ENCODE peak calls at places on chromosomes 1 and 21, in seven cellular contexts. K is omental fat pad, T is endothelial cell, U is progenitor cell of endocrine pancreas, S is Calu3, C is right atrium auricular region, Z is fibroblast of lung. W is an unnamed sample.

GRCh38 chr1:111603979-111604378 is 15.6 kb upstream of the RAP1A start:
- DNase-seq in U (no peak), C (no peak), Z (no peak), K (no peak), T (no peak), S (no peak), W (no peak)

GRCh38 chr21:45725844-45726200 is 82.3 kb downstream of the PCBP3 start:
- DNase-seq in S (no peak), T (no peak), U (no peak), K (no peak), Z (no peak), C (no peak), W (no peak)

GRCh38 chr1:32128479-32128878 is 20.6 kb downstream of the KPNA6 start:
- DNase-seq in Z (no peak), S (no peak), U (no peak), C (no peak), K (no peak), T (no peak), W (no peak)

GRCh38 chr1:211133393-211133840 is 531 bp downstream of the KCNH1 start:
- DNase-seq in Z (peak), S (no peak), C (no peak), T (peak), K (no peak), U (no peak), W (no peak)

GRCh38 chr1:6634278-6635052 is 9.8 kb downstream of the THAP3 start:
- DNase-seq in T (peak), S (peak), C (no peak), K (no peak), U (peak), Z (peak), W (no peak)

GRCh38 chr1:159925713-159926066 is 383 bp upstream of the TAGLN2 start:
- DNase-seq in K (no peak), Z (no peak), C (peak), S (peak), T (no peak), U (no peak), W (no peak)

GRCh38 chr21:39065912-39066311 is 117.3 kb downstream of the PSMG1 start:
- DNase-seq in Z (peak), C (no peak), U (no peak), T (no peak), K (no peak), S (no peak), W (no peak)

GRCh38 chr1:217917277-217917887 is 286.2 kb downstream of the SPATA17 start:
- DNase-seq in T (no peak), Z (no peak), S (no peak), K (no peak), C (no peak), U (no peak), W (no peak)

GRCh38 chr1:118338991-118339390 is 154.0 kb upstream of the SPAG17 start:
- DNase-seq in T (no peak), K (no peak), C (no peak), S (no peak), U (no peak), Z (peak), W (no peak)

GRCh38 chr1:66331641-66332523 is 202.1 kb upstream of the SGIP1 start:
- DNase-seq in U (no peak), K (no peak), T (peak), Z (peak), S (peak), C (peak), W (peak)

GRCh38 chr1:17958704-17959103 is 148.9 kb upstream of the IGSF21 start:
- DNase-seq in U (no peak), S (no peak), C (no peak), K (no peak), T (no peak), Z (no peak), W (no peak)

GRCh38 chr1:21547876-21548275 is 38.7 kb downstream of the ALPL start:
- DNase-seq in C (no peak), U (no peak), S (no peak), K (no peak), T (no peak), Z (no peak), W (no peak)

GRCh38 chr21:45995686-45996179 is 14.2 kb downstream of the COL6A1 start:
- DNase-seq in T (peak), K (no peak), S (peak), C (peak), U (no peak), Z (no peak), W (no peak)

GRCh38 chr1:162396201-162396906 is 14.8 kb downstream of the C1orf226 start:
- DNase-seq in U (no peak), S (no peak), K (no peak), Z (no peak), T (no peak), C (no peak), W (no peak)

GRCh38 chr1:234782057-234782800 is 172.3 kb upstream of the IRF2BP2 start:
- DNase-seq in K (no peak), T (no peak), Z (peak), S (no peak), U (no peak), C (peak), W (no peak)

GRCh38 chr1:151547119-151547899 is 7.2 kb downstream of the TUFT1 start:
- DNase-seq in C (peak), T (peak), Z (peak), U (no peak), S (peak), K (no peak), W (peak)

GRCh38 chr1:1024421-1025415 is 4.8 kb downstream of the AGRN start:
- DNase-seq in U (peak), Z (peak), T (no peak), S (peak), K (no peak), C (no peak), W (no peak)

GRCh38 chr21:16709866-16710550 is 802.8 kb upstream of the CXADR start:
- DNase-seq in C (no peak), Z (peak), U (no peak), T (no peak), K (no peak), S (no peak), W (no peak)

GRCh38 chr1:206986402-206986801 is 16.1 kb upstream of the FCAMR start:
- DNase-seq in Z (no peak), C (no peak), S (no peak), U (no peak), T (no peak), K (no peak), W (no peak)

GRCh38 chr1:22796642-22797041 is 86.0 kb downstream of the EPHB2 start:
- DNase-seq in C (no peak), Z (no peak), S (no peak), T (no peak), U (no peak), K (no peak), W (no peak)

GRCh38 chr1:205274041-205274691 is 46.4 kb downstream of the TMCC2 start:
- DNase-seq in U (no peak), S (no peak), Z (no peak), T (no peak), C (no peak), K (no peak), W (no peak)

GRCh38 chr1:39639333-39640130 is at the start of gene HEYL:
- DNase-seq in K (no peak), C (peak), U (peak), S (peak), T (peak), Z (peak), W (no peak)
- TF ChIP-seq CTCF in K (no peak), C (no peak), U (peak), S (no peak), T (no peak), Z (peak), W (no peak)

DNA sequence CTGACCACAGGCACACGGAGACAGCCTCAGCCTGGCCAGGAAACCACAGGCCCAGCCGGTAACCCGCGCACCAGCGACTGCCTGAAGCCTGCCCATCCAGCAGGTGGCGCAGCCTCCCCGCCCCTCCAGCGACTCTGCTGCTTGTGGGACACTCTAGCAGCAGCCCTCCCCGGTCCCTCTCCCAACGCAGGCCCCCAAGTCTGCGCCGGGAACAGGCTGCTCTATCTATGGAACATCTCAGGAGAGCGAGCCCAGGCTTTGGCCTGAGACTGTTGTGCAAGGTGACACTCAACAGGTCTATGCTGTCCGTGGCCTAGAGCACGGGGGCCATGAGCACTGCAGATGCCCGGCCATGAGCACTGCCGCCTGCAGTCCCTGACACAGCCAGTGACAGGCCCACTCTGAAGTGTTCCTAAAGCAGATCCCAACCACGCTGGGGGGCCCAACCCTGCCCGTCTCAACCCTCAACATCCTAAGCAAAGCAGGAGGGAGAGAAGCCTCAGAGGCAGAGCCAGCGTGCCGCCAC is 28.4 kb downstream of the WDR4 start:
- DNase-seq in T (peak), Z (no peak), K (no peak), U (no peak), C (no peak), S (peak), W (no peak)
- TF ChIP-seq CTCF in T (peak), Z (no peak), K (no peak), U (peak), C (no peak), S (peak), W (peak)

GRCh38 chr1:33430751-33431593 is at the start of gene PHC2:
- DNase-seq in U (peak), Z (peak), K (peak), T (peak), S (peak), C (peak), W (peak)
- TF ChIP-seq CTCF in U (peak), Z (no peak), K (no peak), T (peak), S (no peak), C (no peak), W (peak)

GRCh38 chr1:53659436-53659835 is 79.5 kb downstream of the GLIS1 start:
- DNase-seq in Z (no peak), U (no peak), C (no peak), S (no peak), K (no peak), T (no peak), W (no peak)

GRCh38 chr1:53658489-53659230 is 80.3 kb downstream of the GLIS1 start:
- DNase-seq in C (no peak), T (no peak), Z (no peak), U (no peak), S (no peak), K (no peak), W (no peak)

GRCh38 chr1:53661496-53661895 is 77.5 kb downstream of the GLIS1 start:
- DNase-seq in K (no peak), C (no peak), U (no peak), Z (no peak), T (no peak), S (no peak), W (no peak)

GRCh38 chr1:53662951-53663350 is 76.0 kb downstream of the GLIS1 start:
- DNase-seq in T (no peak), U (no peak), C (no peak), S (no peak), K (no peak), Z (no peak), W (no peak)

GRCh38 chr1:53660666-53661065 is 78.3 kb downstream of the GLIS1 start:
- DNase-seq in T (no peak), S (no peak), U (no peak), Z (no peak), K (no peak), C (no peak), W (no peak)
- TF ChIP-seq CTCF in T (no peak), S (no peak), U (no peak), Z (no peak), K (no peak), C (no peak), W (no peak)

GRCh38 chr1:60898413-60898812 is 183.9 kb upstream of the NFIA start:
- DNase-seq in S (no peak), Z (no peak), U (no peak), T (no peak), C (no peak), K (no peak), W (no peak)
- TF ChIP-seq CTCF in S (no peak), Z (no peak), U (no peak), T (no peak), C (no peak), K (no peak), W (no peak)

GRCh38 chr1:92315766-92316413 is 17.0 kb downstream of the RPAP2 start:
- DNase-seq in T (no peak), U (no peak), S (no peak), K (no peak), C (no peak), Z (no peak), W (no peak)

GRCh38 chr1:92314024-92314423 is 15.2 kb downstream of the RPAP2 start:
- DNase-seq in Z (no peak), T (no peak), C (no peak), U (no peak), K (no peak), S (no peak), W (no peak)

GRCh38 chr1:92306020-92306419 is 7.2 kb downstream of the RPAP2 start:
- DNase-seq in Z (no peak), T (no peak), C (no peak), K (no peak), U (no peak), S (no peak), W (no peak)

GRCh38 chr1:92307980-92308379 is 9.1 kb downstream of the RPAP2 start:
- DNase-seq in C (no peak), S (no peak), T (no peak), U (no peak), K (no peak), Z (no peak), W (no peak)

GRCh38 chr1:92310185-92310597 is 11.3 kb downstream of the RPAP2 start:
- DNase-seq in T (no peak), C (no peak), S (no peak), Z (no peak), K (no peak), U (no peak), W (no peak)
- TF ChIP-seq CTCF in T (peak), C (peak), S (no peak), Z (peak), K (no peak), U (peak), W (peak)

W was measured in LNCaP clone FGC.